ENCODE peak calls at places on chromosomes 2 and 18, in six cellular contexts. Y, G, D, X, R and E are unnamed samples.

GRCh38 chr2:216520156-216520555 is 21.5 kb downstream of the RPL37A start:
- DNase-seq in R (no peak), Y (no peak), D (no peak), G (no peak), X (no peak), E (no peak)

GRCh38 chr2:160491922-160492371 is 1.7 kb downstream of the RBMS1 start:
- DNase-seq in R (peak), Y (no peak), X (no peak), D (peak), G (peak), E (no peak)

GRCh38 chr18:30987479-30988241 is 54.9 kb downstream of the DSC3 start:
- DNase-seq in D (no peak), Y (peak), R (no peak), G (peak), X (no peak), E (peak)

GRCh38 chr2:9753665-9754531 is 89.4 kb upstream of the TAF1B start:
- DNase-seq in Y (no peak), G (no peak), D (no peak), R (no peak), X (no peak), E (no peak)

GRCh38 chr2:110793034-110793433 is 60.7 kb downstream of the ACOXL start:
- DNase-seq in D (no peak), Y (no peak), X (no peak), G (no peak), R (no peak), E (no peak)

GRCh38 chr2:69642709-69643601 is 584 bp downstream of the AAK1 start:
- DNase-seq in R (peak), X (no peak), G (peak), D (peak), Y (peak), E (peak)

GRCh38 chr2:9735335-9735734 is 104.5 kb upstream of the YWHAQ start:
- DNase-seq in R (no peak), Y (no peak), D (no peak), X (no peak), G (no peak), E (peak)

GRCh38 chr18:45415614-45416013 is 199.7 kb upstream of the SLC14A2 start:
- DNase-seq in R (no peak), X (no peak), G (no peak), Y (no peak), D (no peak), E (no peak)

GRCh38 chr2:61421611-61422010 is 49.3 kb downstream of the USP34 start:
- DNase-seq in Y (no peak), X (no peak), R (no peak), G (no peak), D (peak), E (no peak)

GRCh38 chr2:26757873-26758789 is 6.0 kb upstream of the SLC35F6 start:
- DNase-seq in G (peak), Y (no peak), D (peak), R (peak), X (peak), E (peak)

GRCh38 chr2:148614024-148614331 is 30.6 kb upstream of the EPC2 start:
- DNase-seq in R (no peak), D (peak), X (no peak), Y (no peak), G (no peak), E (peak)

GRCh38 chr2:126751477-126751876 is 95.5 kb downstream of the GYPC start:
- DNase-seq in X (no peak), Y (no peak), D (no peak), R (no peak), G (no peak), E (no peak)

GRCh38 chr2:32330136-32330535 is 26.7 kb upstream of the BIRC6 start:
- DNase-seq in G (no peak), D (no peak), Y (no peak), R (no peak), X (no peak), E (no peak)

GRCh38 chr2:229169751-229170150 is 101.3 kb downstream of the PID1 start:
- DNase-seq in Y (no peak), R (no peak), X (no peak), G (no peak), D (no peak), E (no peak)

GRCh38 chr2:98438190-98439133 is 6.2 kb upstream of the INPP4A start:
- DNase-seq in Y (no peak), G (no peak), X (no peak), D (no peak), R (no peak), E (no peak)

GRCh38 chr18:76476665-76477561 is 18.1 kb downstream of the ZNF516 start:
- DNase-seq in X (no peak), R (peak), D (peak), Y (peak), G (peak), E (peak)

GRCh38 chr2:3192920-3193319 is 184.7 kb downstream of the EIPR1 start:
- DNase-seq in R (no peak), X (no peak), D (no peak), Y (no peak), G (no peak), E (no peak)

DNA sequence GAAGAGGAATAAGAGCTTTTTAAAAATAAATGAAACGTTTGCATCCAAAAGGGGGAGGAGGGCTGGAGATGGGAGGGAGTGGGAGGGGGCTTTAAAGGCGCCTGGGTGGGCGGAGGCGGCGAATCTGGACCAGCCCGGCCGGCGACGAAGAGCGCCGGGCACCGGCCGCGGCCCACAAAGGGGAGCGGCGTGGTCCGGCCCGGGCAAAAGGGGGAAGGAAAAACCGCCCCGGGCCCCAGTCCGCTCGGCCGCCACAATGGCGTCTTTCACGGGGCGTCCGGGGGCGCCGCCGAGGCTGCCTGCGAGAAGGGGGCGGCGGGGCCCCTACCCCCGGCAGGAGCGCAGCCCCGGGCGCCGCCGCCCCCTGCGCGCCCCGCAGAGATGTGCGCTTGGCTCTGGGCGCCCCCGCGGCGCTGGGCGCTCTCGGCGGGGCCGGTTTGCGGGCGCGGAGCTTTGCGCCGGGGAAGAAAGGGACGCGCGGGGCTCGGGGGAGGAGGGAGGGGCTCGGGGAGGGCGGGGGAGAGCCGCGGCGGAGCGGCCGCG is 108.1 kb upstream of the KCTD1 start:
- DNase-seq in Y (no peak), X (no peak), D (peak), G (no peak), R (no peak), E (no peak)
- TF ChIP-seq MYC in Y (no peak), X (no peak), D (no peak), G (no peak), R (no peak), E (no peak)

GRCh38 chr2:189217041-189217440 is 37.5 kb upstream of the COL5A2 start:
- DNase-seq in X (no peak), D (no peak), G (no peak), R (no peak), Y (no peak), E (no peak)
- TF ChIP-seq MYC in X (no peak), D (no peak), G (no peak), R (no peak), Y (no peak), E (no peak)

GRCh38 chr2:212926948-212927347 is 224.5 kb downstream of the IKZF2 start:
- DNase-seq in G (no peak), R (no peak), Y (no peak), X (no peak), D (no peak), E (no peak)
- TF ChIP-seq MYC in G (no peak), R (no peak), Y (no peak), X (no peak), D (no peak), E (no peak)

GRCh38 chr2:134774786-134775641 is 56.2 kb upstream of the TMEM163 start:
- DNase-seq in D (no peak), X (no peak), R (no peak), Y (no peak), G (no peak), E (no peak)

GRCh38 chr2:134780977-134781376 is 57.4 kb upstream of the ACMSD start:
- DNase-seq in R (no peak), X (no peak), D (no peak), G (no peak), Y (no peak), E (no peak)

GRCh38 chr2:134778372-134778771 is 59.6 kb upstream of the TMEM163 start:
- DNase-seq in R (peak), Y (peak), X (no peak), D (no peak), G (peak), E (no peak)

GRCh38 chr2:134776836-134777235 is 58.0 kb upstream of the TMEM163 start:
- DNase-seq in R (no peak), X (no peak), Y (no peak), D (no peak), G (no peak), E (no peak)

DNA sequence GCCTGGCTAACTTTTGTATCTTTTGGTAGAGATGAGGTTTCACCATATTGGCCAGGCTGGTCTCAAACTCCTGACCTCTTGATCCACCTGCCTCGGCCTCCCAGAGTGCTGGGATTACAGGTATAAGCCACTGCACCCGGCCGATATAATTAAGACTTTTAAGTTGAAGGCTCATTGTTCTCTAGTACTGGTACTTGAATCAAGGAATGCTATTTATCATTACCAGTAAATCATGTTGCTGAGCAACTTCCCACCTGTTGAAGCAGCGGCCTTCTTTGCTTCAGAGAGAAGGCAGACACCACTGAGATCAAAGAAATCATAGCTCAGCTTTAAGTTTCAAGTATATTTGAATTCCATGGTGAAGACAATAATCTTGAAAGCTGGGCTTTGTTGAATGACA is 58.8 kb upstream of the TMEM163 start:
- DNase-seq in D (no peak), R (no peak), Y (no peak), G (no peak), X (no peak), E (no peak)
- TF ChIP-seq MYC in D (no peak), R (no peak), Y (no peak), G (no peak), X (no peak), E (no peak)

GRCh38 chr18:50268022-50268747 is 1.9 kb upstream of the CFAP53 start:
- DNase-seq in X (peak), R (no peak), Y (no peak), D (peak), G (peak), E (no peak)
- TF ChIP-seq MYC in X (no peak), R (no peak), Y (no peak), D (no peak), G (no peak), E (no peak)

GRCh38 chr2:226066391-226066790 is 666.9 kb downstream of the NYAP2 start:
- DNase-seq in G (no peak), D (no peak), Y (no peak), X (no peak), R (no peak), E (no peak)

GRCh38 chr2:226057914-226058313 is 658.4 kb downstream of the NYAP2 start:
- DNase-seq in X (no peak), Y (no peak), G (no peak), D (no peak), R (no peak), E (peak)

GRCh38 chr2:226066873-226067272 is 667.4 kb downstream of the NYAP2 start:
- DNase-seq in Y (no peak), X (no peak), G (no peak), R (no peak), D (no peak), E (no peak)

GRCh38 chr2:226060228-226060627 is 660.7 kb downstream of the NYAP2 start:
- DNase-seq in R (peak), Y (no peak), D (no peak), X (no peak), G (no peak), E (peak)

DNA sequence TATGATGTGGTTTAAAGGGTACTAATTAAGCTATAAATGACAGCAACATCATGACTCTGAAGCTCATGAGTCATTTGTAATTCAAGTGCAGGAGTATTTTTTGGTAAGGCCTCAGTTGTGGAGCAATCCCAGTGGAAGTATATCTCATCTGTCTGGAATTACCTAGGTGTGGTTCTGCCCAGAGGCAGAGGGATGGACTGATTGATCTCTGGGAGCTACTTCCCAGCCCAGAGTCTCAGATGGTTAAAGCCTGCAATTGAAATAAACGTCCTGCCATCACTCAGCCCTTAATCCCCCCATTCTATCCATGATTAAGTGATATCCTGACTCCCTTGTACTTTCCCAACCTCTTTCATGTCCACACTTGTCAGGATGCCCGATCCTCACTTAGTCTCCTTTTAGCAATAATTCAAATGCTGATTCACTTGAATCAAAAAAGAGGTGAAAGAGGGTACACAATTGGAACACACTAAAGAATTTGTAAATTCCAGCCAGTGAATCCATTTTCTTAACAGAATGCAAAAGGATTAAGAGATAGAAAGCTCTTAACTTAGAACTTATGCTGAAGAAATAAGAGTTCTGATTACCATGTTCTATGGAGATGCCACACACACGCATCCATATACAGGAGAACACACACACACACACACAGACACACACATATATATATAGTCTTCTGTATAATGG is 664.3 kb downstream of the NYAP2 start:
- DNase-seq in R (no peak), G (peak), X (no peak), Y (no peak), D (no peak), E (no peak)
- TF ChIP-seq MYC in R (no peak), G (no peak), X (no peak), Y (no peak), D (no peak), E (no peak)